ENCODE peak calls at places on chromosomes 12 and 14, in five cellular contexts. One of them, this sample, is unnamed. For H3K27me3, the result is how much of the 10 kb centered on the place peaks cover.

GRCh38 chr12:115998119-115998633 is 279.3 kb downstream of the MED13L start:
- DNase-seq in pancreas: no peak
- DNase-seq in Peyer's patch: peak
- DNase-seq in body of pancreas: peak
- DNase-seq in left ventricle myocardium inferior: no peak
- DNase-seq in this sample: peak

GRCh38 chr12:53036802-53037201 is 13.1 kb upstream of the TNS2 start:
- DNase-seq in pancreas: no peak
- DNase-seq in Peyer's patch: no peak
- DNase-seq in body of pancreas: no peak
- DNase-seq in left ventricle myocardium inferior: no peak
- DNase-seq in this sample: no peak

GRCh38 chr14:42665083-42665482 is 1058.4 kb downstream of the LRFN5 start:
- DNase-seq in pancreas: no peak
- DNase-seq in Peyer's patch: no peak
- DNase-seq in body of pancreas: no peak
- DNase-seq in left ventricle myocardium inferior: no peak
- DNase-seq in this sample: no peak

GRCh38 chr12:47730341-47730744 is 5.1 kb upstream of the ENDOU start:
- DNase-seq in pancreas: peak
- DNase-seq in Peyer's patch: no peak
- DNase-seq in body of pancreas: peak
- DNase-seq in left ventricle myocardium inferior: no peak
- DNase-seq in this sample: no peak

GRCh38 chr12:23564454-23564853 is 385.0 kb downstream of the SOX5 start:
- DNase-seq in pancreas: no peak
- DNase-seq in Peyer's patch: no peak
- DNase-seq in body of pancreas: no peak
- DNase-seq in left ventricle myocardium inferior: no peak
- DNase-seq in this sample: no peak

GRCh38 chr14:53327716-53328115 is 174.6 kb upstream of the DDHD1 start:
- DNase-seq in pancreas: no peak
- DNase-seq in Peyer's patch: no peak
- DNase-seq in body of pancreas: no peak
- DNase-seq in left ventricle myocardium inferior: no peak
- DNase-seq in this sample: no peak

GRCh38 chr14:75559451-75560187 is 18.8 kb upstream of the FLVCR2 start:
- DNase-seq in pancreas: no peak
- DNase-seq in Peyer's patch: no peak
- DNase-seq in body of pancreas: peak
- DNase-seq in left ventricle myocardium inferior: no peak
- DNase-seq in this sample: no peak

GRCh38 chr14:104601786-104602185 is 2.8 kb downstream of the TMEM179 start:
- DNase-seq in pancreas: no peak
- DNase-seq in Peyer's patch: no peak
- DNase-seq in body of pancreas: no peak
- DNase-seq in left ventricle myocardium inferior: no peak
- DNase-seq in this sample: no peak

GRCh38 chr12:51863921-51864700 is 15.6 kb upstream of the FIGNL2 start:
- DNase-seq in pancreas: no peak
- DNase-seq in Peyer's patch: no peak
- DNase-seq in body of pancreas: no peak
- DNase-seq in left ventricle myocardium inferior: no peak
- DNase-seq in this sample: no peak

GRCh38 chr14:73295198-73295796 is 58.0 kb downstream of the PAPLN start:
- DNase-seq in pancreas: no peak
- DNase-seq in Peyer's patch: no peak
- DNase-seq in body of pancreas: peak
- DNase-seq in left ventricle myocardium inferior: no peak
- DNase-seq in this sample: no peak

GRCh38 chr12:115464008-115464672 is 780.2 kb upstream of the TBX3 start:
- DNase-seq in pancreas: no peak
- DNase-seq in Peyer's patch: no peak
- DNase-seq in body of pancreas: no peak
- DNase-seq in left ventricle myocardium inferior: no peak
- DNase-seq in this sample: no peak

GRCh38 chr12:78316150-78316549 is 485.5 kb downstream of the NAV3 start:
- DNase-seq in pancreas: no peak
- DNase-seq in Peyer's patch: no peak
- DNase-seq in body of pancreas: no peak
- DNase-seq in left ventricle myocardium inferior: no peak
- DNase-seq in this sample: no peak

GRCh38 chr12:78321696-78322095 is 491.0 kb downstream of the NAV3 start:
- DNase-seq in pancreas: no peak
- DNase-seq in Peyer's patch: no peak
- DNase-seq in body of pancreas: no peak
- DNase-seq in left ventricle myocardium inferior: no peak
- DNase-seq in this sample: no peak

GRCh38 chr12:78315018-78315417 is 484.3 kb downstream of the NAV3 start:
- DNase-seq in pancreas: no peak
- DNase-seq in Peyer's patch: no peak
- DNase-seq in body of pancreas: no peak
- DNase-seq in left ventricle myocardium inferior: no peak
- DNase-seq in this sample: no peak

GRCh38 chr12:78316656-78317055 is 486.0 kb downstream of the NAV3 start:
- DNase-seq in pancreas: no peak
- DNase-seq in Peyer's patch: no peak
- DNase-seq in body of pancreas: no peak
- DNase-seq in left ventricle myocardium inferior: no peak
- DNase-seq in this sample: no peak
- H3K27me3 ChIP-seq in pancreas: under half
- H3K27me3 ChIP-seq in Peyer's patch: under half
- H3K27me3 ChIP-seq in body of pancreas: under half
- H3K27me3 ChIP-seq in left ventricle myocardium inferior: under half
- H3K27me3 ChIP-seq in this sample: under half

DNA sequence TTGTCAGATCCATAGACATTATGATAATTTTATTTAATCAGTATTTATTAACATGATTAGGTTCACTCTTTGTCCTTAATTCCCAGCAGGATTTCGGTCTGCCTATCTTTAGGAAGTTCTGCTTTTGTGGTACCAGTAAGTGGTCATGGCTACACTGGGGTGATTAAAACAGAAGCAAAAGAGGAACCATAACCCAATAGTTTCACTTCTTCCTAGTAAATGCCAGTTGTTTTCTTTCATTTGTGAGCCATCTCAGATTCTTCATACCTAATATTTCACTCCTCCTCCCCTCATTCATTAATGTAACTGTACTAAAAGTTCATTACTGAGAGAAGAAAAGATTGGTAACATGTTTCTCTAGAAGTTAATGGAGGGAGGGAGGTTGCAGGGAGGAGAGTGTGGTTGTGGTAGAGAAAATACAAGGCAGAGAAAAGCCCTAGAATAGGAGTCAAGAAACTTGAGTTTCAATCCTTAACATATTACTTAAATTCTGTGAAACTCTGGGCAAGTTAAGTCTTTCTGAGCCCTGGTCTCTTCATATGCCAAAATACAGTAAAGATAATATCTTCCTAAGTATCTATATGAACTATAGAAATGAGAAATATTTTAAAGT is 101.2 kb downstream of the PEBP1 start:
- DNase-seq in pancreas: no peak
- DNase-seq in Peyer's patch: no peak
- DNase-seq in body of pancreas: peak
- DNase-seq in left ventricle myocardium inferior: no peak
- DNase-seq in this sample: no peak
- H3K4me3 ChIP-seq in pancreas: no peak
- H3K4me3 ChIP-seq in Peyer's patch: no peak
- H3K4me3 ChIP-seq in body of pancreas: no peak
- H3K4me3 ChIP-seq in left ventricle myocardium inferior: no peak
- H3K4me3 ChIP-seq in this sample: no peak

DNA sequence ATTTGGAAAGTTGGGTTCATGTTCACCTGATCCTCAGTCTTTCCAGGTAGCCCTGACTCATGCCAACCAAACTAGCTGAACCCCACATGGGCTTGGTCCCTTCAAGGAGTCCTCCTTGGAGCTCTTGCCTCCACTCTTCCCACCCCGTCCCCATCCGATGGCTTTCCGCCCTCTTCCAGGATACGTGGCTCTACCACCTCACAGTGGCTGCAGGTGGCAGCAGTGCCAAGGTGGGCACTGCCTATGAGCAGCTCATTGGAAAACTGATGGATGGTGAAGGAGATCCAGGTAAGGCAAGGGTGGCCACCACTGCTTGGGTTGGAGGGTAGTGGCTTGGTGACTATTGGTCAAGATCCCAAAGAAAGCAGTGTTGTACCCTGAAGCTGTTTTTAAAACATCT is 23.9 kb downstream of the PIGH start:
- DNase-seq in pancreas: no peak
- DNase-seq in Peyer's patch: no peak
- DNase-seq in body of pancreas: no peak
- DNase-seq in left ventricle myocardium inferior: no peak
- DNase-seq in this sample: no peak
- H3K27me3 ChIP-seq in pancreas: under half
- H3K27me3 ChIP-seq in Peyer's patch: under half
- H3K27me3 ChIP-seq in body of pancreas: under half
- H3K27me3 ChIP-seq in left ventricle myocardium inferior: under half
- H3K27me3 ChIP-seq in this sample: under half

GRCh38 chr12:9237286-9237685 is 29.1 kb upstream of the PZP start:
- DNase-seq in pancreas: no peak
- DNase-seq in Peyer's patch: no peak
- DNase-seq in body of pancreas: no peak
- DNase-seq in left ventricle myocardium inferior: no peak
- DNase-seq in this sample: no peak
- H3K4me3 ChIP-seq in pancreas: no peak
- H3K4me3 ChIP-seq in Peyer's patch: no peak
- H3K4me3 ChIP-seq in body of pancreas: no peak
- H3K4me3 ChIP-seq in left ventricle myocardium inferior: no peak
- H3K4me3 ChIP-seq in this sample: no peak

GRCh38 chr12:132593938-132594358 is 16.4 kb downstream of the LRCOL1 start:
- DNase-seq in pancreas: peak
- DNase-seq in Peyer's patch: peak
- DNase-seq in body of pancreas: peak
- DNase-seq in left ventricle myocardium inferior: peak
- DNase-seq in this sample: peak

GRCh38 chr12:132593521-132593920 is 16.9 kb downstream of the LRCOL1 start:
- DNase-seq in pancreas: no peak
- DNase-seq in Peyer's patch: no peak
- DNase-seq in body of pancreas: no peak
- DNase-seq in left ventricle myocardium inferior: no peak
- DNase-seq in this sample: no peak

GRCh38 chr12:132591107-132591935 is 19.1 kb downstream of the LRCOL1 start:
- DNase-seq in pancreas: no peak
- DNase-seq in Peyer's patch: no peak
- DNase-seq in body of pancreas: no peak
- DNase-seq in left ventricle myocardium inferior: no peak
- DNase-seq in this sample: no peak

GRCh38 chr12:132592261-132592970 is 18.0 kb downstream of the LRCOL1 start:
- DNase-seq in pancreas: no peak
- DNase-seq in Peyer's patch: no peak
- DNase-seq in body of pancreas: no peak
- DNase-seq in left ventricle myocardium inferior: no peak
- DNase-seq in this sample: no peak

GRCh38 chr12:132593071-132593470 is 17.3 kb downstream of the LRCOL1 start:
- DNase-seq in pancreas: no peak
- DNase-seq in Peyer's patch: no peak
- DNase-seq in body of pancreas: no peak
- DNase-seq in left ventricle myocardium inferior: no peak
- DNase-seq in this sample: no peak
- H3K27me3 ChIP-seq in pancreas: under half
- H3K27me3 ChIP-seq in Peyer's patch: under half
- H3K27me3 ChIP-seq in body of pancreas: under half
- H3K27me3 ChIP-seq in left ventricle myocardium inferior: half or more
- H3K27me3 ChIP-seq in this sample: under half

This sample was measured in transverse colon.